ENCODE peak calls at places on chromosomes 1 and 21, in nine cellular contexts. O, J, Z, C, F, Y, G, B and T are unnamed samples. For H3K9me3 and H3K4me1, the result is how much of the 10 kb centered on the place peaks cover.

GRCh38 chr1:36161656-36162531 is 5.9 kb downstream of the MAP7D1 start:
- DNase-seq in G (peak), O (peak), F (peak), C (no peak), B (no peak), Y (no peak), J (peak), Z (peak), T (no peak)

GRCh38 chr1:54984126-54984842 is 3.9 kb downstream of the TMEM61 start:
- DNase-seq in F (no peak), Y (no peak), C (no peak), J (no peak), Z (no peak), G (no peak), B (no peak), O (no peak), T (no peak)

GRCh38 chr21:20404915-20405314 is 593.3 kb upstream of the NCAM2 start:
- DNase-seq in J (no peak), Z (no peak), O (no peak), F (no peak), Y (no peak), G (no peak), B (no peak), C (no peak), T (no peak)

GRCh38 chr1:1090424-1091343 is 16.6 kb upstream of the RNF223 start:
- DNase-seq in Z (no peak), F (no peak), G (no peak), B (peak), O (no peak), Y (no peak), J (no peak), C (no peak), T (no peak)

GRCh38 chr1:209675567-209676154 is 449 bp downstream of the G0S2 start:
- DNase-seq in Z (peak), O (peak), F (peak), C (peak), J (peak), Y (no peak), G (peak), B (peak), T (peak)

GRCh38 chr1:199303035-199303434 is 664.2 kb downstream of the PTPRC start:
- DNase-seq in O (no peak), B (no peak), J (no peak), Y (no peak), F (no peak), Z (no peak), C (no peak), G (no peak), T (no peak)

GRCh38 chr1:73593379-73593778 is 604.6 kb downstream of the LRRIQ3 start:
- DNase-seq in F (peak), J (peak), Y (no peak), B (no peak), G (peak), C (no peak), O (no peak), Z (peak), T (peak)

GRCh38 chr1:215032911-215033310 is 49.6 kb upstream of the KCNK2 start:
- DNase-seq in O (no peak), B (no peak), Z (no peak), Y (no peak), F (no peak), C (no peak), J (no peak), G (no peak), T (no peak)

GRCh38 chr21:14942801-14943490 is 121.9 kb downstream of the NRIP1 start:
- DNase-seq in B (no peak), Z (no peak), J (no peak), Y (no peak), C (no peak), G (no peak), F (no peak), O (no peak), T (no peak)

GRCh38 chr1:53734650-53735211 is 4.2 kb downstream of the GLIS1 start:
- DNase-seq in Y (no peak), O (no peak), F (no peak), J (no peak), C (no peak), G (no peak), Z (no peak), B (no peak), T (no peak)

GRCh38 chr1:15039017-15039648 is 114.4 kb upstream of the TMEM51 start:
- DNase-seq in J (no peak), Y (no peak), F (no peak), O (no peak), Z (no peak), B (no peak), G (no peak), C (no peak), T (no peak)

GRCh38 chr1:152112101-152112884 is 3.0 kb downstream of the TCHH start:
- DNase-seq in O (no peak), G (peak), C (no peak), B (no peak), Y (no peak), Z (no peak), F (no peak), J (no peak), T (no peak)

GRCh38 chr1:241639653-241640148 is 468 bp downstream of the CHML start:
- DNase-seq in Y (peak), G (peak), J (peak), B (no peak), C (peak), Z (no peak), F (peak), O (peak), T (no peak)

GRCh38 chr1:27157194-27157593 is 2.3 kb upstream of the SLC9A1 start:
- DNase-seq in G (no peak), O (no peak), J (no peak), F (no peak), B (no peak), C (no peak), Y (no peak), Z (no peak), T (no peak)

GRCh38 chr1:4636186-4636585 is 18.2 kb upstream of the AJAP1 start:
- DNase-seq in Y (no peak), Z (no peak), O (no peak), F (no peak), G (no peak), C (no peak), J (no peak), B (no peak), T (no peak)
- H3K9me3 ChIP-seq in Y (under half), Z (under half), O (under half), F (under half), G (under half), C (under half), J (under half), B (under half), T (under half)

DNA sequence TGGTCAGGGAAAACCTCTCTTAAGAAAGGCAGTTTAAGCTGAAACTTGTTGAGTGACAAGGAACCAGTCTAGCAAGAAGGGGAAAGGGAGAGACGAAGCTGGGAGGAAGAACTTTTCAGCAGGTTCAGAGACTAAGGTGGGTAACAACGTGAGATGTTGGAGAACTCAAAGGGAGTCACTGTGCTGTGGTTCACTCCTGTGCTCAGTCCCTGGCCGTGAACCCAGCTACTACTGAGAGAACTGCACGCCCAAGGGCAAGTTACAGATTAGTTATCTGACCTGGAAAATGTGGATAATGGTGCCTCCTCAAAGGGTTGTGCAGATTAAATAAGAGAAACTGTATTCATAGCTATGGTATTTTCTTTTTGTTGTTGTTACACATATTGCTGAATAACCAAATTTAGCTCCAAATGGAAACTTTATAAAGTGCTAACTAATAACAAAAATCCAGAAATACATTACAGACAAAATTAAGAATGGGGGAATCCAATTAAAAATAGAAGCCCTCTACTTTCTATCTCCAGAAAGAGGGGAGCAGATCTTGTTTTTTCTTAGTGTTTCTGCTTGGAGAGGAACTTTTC is 2.9 kb downstream of the ZBTB40 start:
- DNase-seq in C (no peak), G (no peak), O (no peak), J (no peak), F (no peak), B (no peak), Z (peak), Y (no peak), T (no peak)
- H3K4me1 ChIP-seq in C (under half), G (under half), O (under half), J (under half), F (under half), B (under half), Z (half or more), Y (under half), T (under half)

DNA sequence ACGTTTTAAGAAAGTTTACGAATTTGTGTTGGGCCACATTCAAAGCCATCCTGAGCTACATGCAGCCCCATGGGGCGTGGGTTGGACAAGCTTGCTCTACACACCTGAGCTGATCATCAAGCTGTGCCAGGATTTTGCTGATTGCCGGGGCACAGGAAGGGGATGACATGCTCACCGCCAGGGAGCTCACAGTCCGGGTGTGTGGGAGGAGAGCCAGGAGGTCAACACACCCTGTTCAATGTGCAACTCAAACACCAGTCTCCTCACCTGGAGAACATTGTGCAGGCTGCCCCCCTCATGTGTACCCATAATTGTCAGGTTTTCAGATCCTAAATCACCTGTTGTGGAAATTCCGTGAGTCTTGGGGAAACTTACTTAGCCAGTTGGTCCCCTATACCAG is 969 bp downstream of the CYP4A11 start:
- DNase-seq in B (peak), O (no peak), Y (no peak), J (no peak), G (no peak), C (no peak), F (no peak), Z (peak), T (no peak)
- TF ChIP-seq POLR2A in B (peak), O (no peak), Y (no peak), J (no peak), G (no peak), C (no peak), F (no peak), Z (no peak), T (no peak)

GRCh38 chr1:82018319-82018718 is 217.6 kb downstream of the ADGRL2 start:
- DNase-seq in C (no peak), O (no peak), G (no peak), Y (no peak), Z (no peak), J (no peak), F (no peak), B (no peak), T (no peak)
- H3K9me3 ChIP-seq in C (under half), O (under half), G (under half), Y (under half), Z (under half), J (under half), F (under half), B (under half), T (under half)

DNA sequence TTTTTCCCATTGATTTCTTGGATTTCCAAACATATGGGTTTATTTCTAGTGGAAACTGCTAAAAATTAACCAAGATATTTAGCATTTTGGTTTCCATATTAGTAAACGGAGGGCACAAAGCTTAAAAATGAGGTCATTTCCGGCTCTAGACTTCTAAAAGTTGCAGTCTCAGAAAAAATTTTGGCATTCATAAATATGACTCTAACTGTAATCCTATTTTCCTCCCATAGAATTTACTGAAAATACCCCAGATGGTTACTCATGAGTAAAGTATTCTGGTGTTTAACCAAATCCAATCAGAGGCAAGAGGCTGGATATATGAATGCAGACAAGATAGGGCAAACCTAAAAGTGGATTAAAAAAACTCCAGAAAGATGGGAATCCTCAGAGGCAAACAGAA is 90.0 kb upstream of the BCL10 start:
- DNase-seq in F (no peak), B (no peak), Y (no peak), C (no peak), Z (no peak), J (no peak), O (no peak), G (peak), T (no peak)
- H3K4me1 ChIP-seq in F (under half), B (under half), Y (under half), C (under half), Z (under half), J (under half), O (under half), G (under half), T (under half)

GRCh38 chr1:16143566-16144324 is 12.1 kb downstream of the EPHA2 start:
- DNase-seq in Y (no peak), J (peak), F (peak), O (no peak), B (peak), Z (peak), C (no peak), G (no peak), T (peak)
- TF ChIP-seq POLR2A in Y (no peak), J (peak), F (no peak), O (no peak), B (peak), Z (peak), C (no peak), G (no peak), T (no peak)

DNA sequence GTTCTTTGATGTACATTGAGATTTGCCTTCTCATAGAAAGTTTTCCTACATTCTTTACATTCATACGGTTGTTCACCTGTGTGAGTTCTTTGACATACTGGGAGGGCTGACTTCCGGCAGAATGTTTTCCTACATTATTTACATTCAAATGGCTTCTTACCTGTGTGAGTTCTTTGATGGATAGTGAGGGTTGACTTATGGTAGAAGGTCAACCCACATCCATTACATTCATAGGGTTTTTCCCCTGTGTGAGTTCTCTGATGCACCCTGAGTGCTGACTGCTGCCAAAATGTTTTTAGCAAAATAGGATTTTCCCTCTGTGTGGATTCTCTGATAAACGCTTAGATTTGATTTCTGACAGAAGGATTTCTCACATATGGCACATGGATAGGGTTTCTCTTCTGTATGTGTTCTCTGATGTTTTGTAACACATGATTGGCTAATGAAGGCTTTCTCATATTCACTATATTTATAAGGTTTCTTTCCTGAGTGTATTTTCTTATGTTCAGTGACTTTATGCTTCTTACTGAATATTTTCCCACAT is 37.7 kb downstream of the JMJD4 start:
- DNase-seq in J (no peak), Y (no peak), O (no peak), G (no peak), Z (no peak), C (no peak), B (no peak), F (no peak), T (no peak)
- H3K9me3 ChIP-seq in J (under half), Y (half or more), O (under half), G (under half), Z (under half), C (under half), B (under half), F (under half), T (under half)

GRCh38 chr1:157966034-157966671 is 27.3 kb upstream of the KIRREL1 start:
- DNase-seq in J (no peak), O (no peak), C (no peak), Z (no peak), G (no peak), F (no peak), B (peak), Y (no peak), T (no peak)
- H3K4me1 ChIP-seq in J (under half), O (under half), C (under half), Z (under half), G (under half), F (under half), B (under half), Y (under half), T (under half)

GRCh38 chr1:170993717-170994116 is 58.4 kb downstream of the MROH9 start:
- DNase-seq in C (no peak), G (no peak), Y (no peak), Z (no peak), B (no peak), O (no peak), F (no peak), J (no peak), T (no peak)
- TF ChIP-seq POLR2A in C (no peak), G (no peak), Y (no peak), Z (no peak), B (no peak), O (no peak), F (no peak), J (no peak), T (no peak)